ENCODE peak calls at places on chromosomes 3 and 15, in ten cellular contexts. F is stimulated activated CD4-positive, alpha-beta T cell treated with anti-CD3 and anti-CD28 coated beads, Interleukin-4, amount 100 ng/mL, for 48 hours; M is ecto neural progenitor cell; R is activated CD4-positive, alpha-beta T cell treated with anti-CD3 and anti-CD28 coated beads for 48 hours; C is MM.1S; L is chondrocyte; Z is astrocyte of the cerebellum; K is RCC 7860; P is activated CD4-positive, CD25-positive, alpha-beta regulatory T cell; V is occipital lobe. H is an unnamed sample.
A peak's percentile ranks its signal among the peaks of the same experiment; 100 is the strongest.

GRCh38 chr15:93063292-93063671 is 25.7 kb downstream of the RGMA start:
- DNase-seq in F (no peak), M (no peak), R (no peak), C (no peak), L (peak; percentile 35), Z (no peak), K (no peak), P (no peak), V (no peak), H (no peak)

GRCh38 chr3:177973241-177973840 is 562.9 kb upstream of the KCNMB2 start:
- DNase-seq in F (no peak), M (no peak), R (no peak), C (no peak), L (no peak), Z (no peak), K (peak; percentile 80), P (no peak), V (no peak), H (no peak)

GRCh38 chr3:64859625-64860590 is 172.1 kb upstream of the ADAMTS9 start:
- DNase-seq in F (no peak), M (no peak), R (no peak), C (peak; percentile 88), L (no peak), Z (peak; percentile 85), K (peak; percentile 18), P (no peak), V (no peak), H (no peak)

GRCh38 chr3:183180105-183180763 is 17.7 kb upstream of the LAMP3 start:
- DNase-seq in F (no peak), M (no peak), R (no peak), C (no peak), L (no peak), Z (no peak), K (no peak), P (no peak), V (no peak), H (no peak)

GRCh38 chr15:57406040-57406772 is 29.9 kb downstream of the CGNL1 start:
- DNase-seq in F (no peak), M (no peak), R (no peak), C (no peak), L (no peak), Z (no peak), K (no peak), P (no peak), V (no peak), H (no peak)

GRCh38 chr15:52714968-52715367 is 35.8 kb upstream of the ATOSA start:
- DNase-seq in F (no peak), M (no peak), R (no peak), C (no peak), L (no peak), Z (no peak), K (no peak), P (no peak), V (no peak), H (no peak)

GRCh38 chr3:21893250-21893649 is 142.2 kb upstream of the ZNF385D start:
- DNase-seq in F (no peak), M (no peak), R (no peak), C (no peak), L (no peak), Z (no peak), K (no peak), P (no peak), V (no peak), H (no peak)

GRCh38 chr3:107794664-107795443 is 272.1 kb downstream of the BBX start:
- DNase-seq in F (no peak), M (no peak), R (no peak), C (no peak), L (no peak), Z (no peak), K (no peak), P (no peak), V (no peak), H (no peak)

GRCh38 chr15:83207622-83208356 is at the start of gene HDGFL3:
- DNase-seq in F (no peak), M (peak; percentile 87), R (peak; percentile 18), C (peak; percentile 24), L (no peak), Z (no peak), K (peak; percentile 38), P (no peak), V (peak; percentile 49), H (no peak)

GRCh38 chr3:140316461-140316860 is 361.4 kb upstream of the TRIM42 start:
- DNase-seq in F (no peak), M (no peak), R (no peak), C (no peak), L (no peak), Z (no peak), K (no peak), P (no peak), V (no peak), H (no peak)

GRCh38 chr3:141100531-141101320 is 49.6 kb downstream of the SPSB4 start:
- DNase-seq in F (no peak), M (no peak), R (no peak), C (no peak), L (no peak), Z (no peak), K (no peak), P (no peak), V (no peak), H (no peak)

H was measured in GF-D8.